ENCODE peak calls at places on chromosome 7, in eight cellular contexts. F is NCI-H1092 treated with DMSO at 0.1 percent for 48 hours; C is iPS-NIHi11; Q is right lobe of liver; N is A172; U is activated CD8-positive, alpha-beta memory T cell treated with anti-CD3 and anti-CD28 coated beads for 4 hours; X is WTC11; O is NAMALWA. R is an unnamed sample.

GRCh38 chr7:134541-134940 is 57.8 kb upstream of the FAM20C start:
- DNase-seq in F (no peak), C (no peak), Q (no peak), N (no peak), U (no peak), X (no peak), O (no peak), R (no peak)

GRCh38 chr7:127885222-127885772 is 145.9 kb downstream of the LRRC4 start:
- DNase-seq in F (no peak), C (no peak), Q (no peak), N (no peak), U (no peak), X (no peak), O (no peak), R (no peak)

GRCh38 chr7:114715907-114716306 is 206.0 kb upstream of the MDFIC start:
- DNase-seq in F (no peak), C (no peak), Q (no peak), N (peak), U (no peak), X (no peak), O (no peak), R (no peak)

GRCh38 chr7:48112431-48113165 is 23.5 kb downstream of the UPP1 start:
- DNase-seq in F (no peak), C (no peak), Q (no peak), N (peak), U (no peak), X (no peak), O (no peak), R (no peak)

GRCh38 chr7:154789404-154789803 is 213.5 kb downstream of the PAXIP1 start:
- DNase-seq in F (no peak), C (no peak), Q (no peak), N (no peak), U (no peak), X (no peak), O (peak), R (peak)

GRCh38 chr7:90594791-90595317 is 1.3 kb upstream of the CDK14 start:
- DNase-seq in F (peak), C (peak), Q (no peak), N (peak), U (no peak), X (peak), O (peak), R (peak)

GRCh38 chr7:2541291-2542010 is 13.9 kb downstream of the BRAT1 start:
- DNase-seq in F (no peak), C (peak), Q (no peak), N (no peak), U (no peak), X (no peak), O (no peak), R (no peak)

GRCh38 chr7:46396501-46396900 is 475.4 kb upstream of the IGFBP3 start:
- DNase-seq in F (no peak), C (no peak), Q (no peak), N (no peak), U (no peak), X (no peak), O (no peak), R (no peak)

GRCh38 chr7:10767771-10768170 is 205.9 kb upstream of the PHF14 start:
- DNase-seq in F (no peak), C (no peak), Q (no peak), N (peak), U (no peak), X (no peak), O (no peak), R (no peak)

GRCh38 chr7:148661471-148661870 is 37.2 kb upstream of the CUL1 start:
- DNase-seq in F (no peak), C (no peak), Q (no peak), N (no peak), U (no peak), X (no peak), O (no peak), R (no peak)

GRCh38 chr7:128908750-128909385 is 1.6 kb downstream of the KCP start:
- DNase-seq in F (no peak), C (no peak), Q (peak), N (no peak), U (no peak), X (no peak), O (no peak), R (no peak)

GRCh38 chr7:83519240-83519639 is 129.7 kb downstream of the SEMA3E start:
- DNase-seq in F (no peak), C (no peak), Q (no peak), N (no peak), U (no peak), X (no peak), O (no peak), R (no peak)

GRCh38 chr7:104963991-104964385 is 50.0 kb upstream of the KMT2E start:
- DNase-seq in F (no peak), C (no peak), Q (no peak), N (no peak), U (no peak), X (no peak), O (peak), R (no peak)

GRCh38 chr7:12158334-12159060 is 52.6 kb upstream of the TMEM106B start:
- DNase-seq in F (no peak), C (no peak), Q (no peak), N (peak), U (no peak), X (no peak), O (no peak), R (no peak)

GRCh38 chr7:19957664-19958063 is 184.2 kb upstream of the TMEM196 start:
- DNase-seq in F (no peak), C (no peak), Q (no peak), N (peak), U (no peak), X (no peak), O (no peak), R (no peak)

GRCh38 chr7:23277359-23277989 is 21.7 kb upstream of the MALSU1 start:
- DNase-seq in F (peak), C (peak), Q (no peak), N (peak), U (no peak), X (no peak), O (peak), R (peak)

GRCh38 chr7:7191137-7191536 is 8.8 kb downstream of the C1GALT1 start:
- DNase-seq in F (no peak), C (no peak), Q (no peak), N (no peak), U (no peak), X (no peak), O (no peak), R (no peak)

GRCh38 chr7:78141533-78142281 is 343.1 kb downstream of the PHTF2 start:
- DNase-seq in F (no peak), C (no peak), Q (no peak), N (peak), U (no peak), X (no peak), O (no peak), R (no peak)

GRCh38 chr7:96277921-96278320 is 44.0 kb downstream of the SLC25A13 start:
- DNase-seq in F (no peak), C (no peak), Q (no peak), N (no peak), U (no peak), X (no peak), O (no peak), R (no peak)

GRCh38 chr7:15837627-15838026 is 151.1 kb upstream of the MEOX2 start:
- DNase-seq in F (no peak), C (no peak), Q (no peak), N (no peak), U (no peak), X (no peak), O (no peak), R (no peak)

GRCh38 chr7:38007096-38007495 is 86.7 kb downstream of the EPDR1 start:
- DNase-seq in F (no peak), C (no peak), Q (no peak), N (no peak), U (no peak), X (no peak), O (no peak), R (no peak)

GRCh38 chr7:1888425-1888824 is 218.3 kb downstream of the ELFN1 start:
- DNase-seq in F (no peak), C (no peak), Q (no peak), N (no peak), U (no peak), X (no peak), O (no peak), R (no peak)

GRCh38 chr7:108002726-108003590 is at the start of gene LAMB1:
- DNase-seq in F (peak), C (peak), Q (peak), N (peak), U (no peak), X (peak), O (no peak), R (peak)

GRCh38 chr7:151838861-151839381 is 38.0 kb downstream of the PRKAG2 start:
- DNase-seq in F (no peak), C (no peak), Q (peak), N (no peak), U (no peak), X (no peak), O (peak), R (no peak)

GRCh38 chr7:107725138-107725740 is 18.7 kb upstream of the CBLL1 start:
- DNase-seq in F (peak), C (peak), Q (no peak), N (peak), U (no peak), X (peak), O (peak), R (peak)

GRCh38 chr7:131226116-131226562 is 101.5 kb upstream of the MKLN1 start:
- DNase-seq in F (no peak), C (no peak), Q (no peak), N (no peak), U (no peak), X (no peak), O (no peak), R (no peak)

GRCh38 chr7:2222516-2222915 is 10.2 kb downstream of the MAD1L1 start:
- DNase-seq in F (no peak), C (no peak), Q (no peak), N (no peak), U (no peak), X (no peak), O (no peak), R (no peak)

GRCh38 chr7:130853503-130854279 is 119.7 kb upstream of the KLF14 start:
- DNase-seq in F (no peak), C (no peak), Q (no peak), N (peak), U (no peak), X (no peak), O (no peak), R (no peak)

GRCh38 chr7:74194686-74195085 is 15.1 kb upstream of the LAT2 start:
- DNase-seq in F (no peak), C (no peak), Q (no peak), N (no peak), U (no peak), X (no peak), O (no peak), R (no peak)

GRCh38 chr7:23419845-23420244 is 50.4 kb downstream of the IGF2BP3 start:
- DNase-seq in F (no peak), C (no peak), Q (no peak), N (no peak), U (no peak), X (no peak), O (no peak), R (no peak)

GRCh38 chr7:26376208-26376917 is 84.7 kb downstream of the SNX10 start:
- DNase-seq in F (peak), C (peak), Q (peak), N (no peak), U (no peak), X (peak), O (peak), R (peak)

GRCh38 chr7:26200113-26200443 is 468 bp downstream of the HNRNPA2B1 start:
- DNase-seq in F (peak), C (no peak), Q (peak), N (peak), U (peak), X (peak), O (peak), R (peak)

GRCh38 chr7:2520131-2520807 is 695 bp downstream of the LFNG start:
- DNase-seq in F (no peak), C (no peak), Q (no peak), N (peak), U (no peak), X (no peak), O (peak), R (no peak)

GRCh38 chr7:20602306-20602705 is 13.2 kb upstream of the ABCB5 start:
- DNase-seq in F (no peak), C (no peak), Q (no peak), N (peak), U (no peak), X (no peak), O (no peak), R (no peak)

GRCh38 chr7:113085781-113086390 is 741 bp downstream of the GPR85 start:
- DNase-seq in F (peak), C (no peak), Q (no peak), N (peak), U (no peak), X (no peak), O (no peak), R (peak)

GRCh38 chr7:2417981-2418481 is 14.6 kb downstream of the CHST12 start:
- DNase-seq in F (no peak), C (no peak), Q (no peak), N (no peak), U (peak), X (no peak), O (no peak), R (no peak)

GRCh38 chr7:144391823-144392255 is 11.7 kb downstream of the NOBOX start:
- DNase-seq in F (peak), C (peak), Q (no peak), N (peak), U (no peak), X (no peak), O (peak), R (no peak)

R was measured in endothelial cell.